ENCODE peak calls at places on chromosomes 2 and 18, in five cellular contexts. D, H, F, X and I are unnamed samples.

GRCh38 chr2:39508243-39508642 is 71.2 kb upstream of the MAP4K3 start:
- DNase-seq in D (no peak), H (peak; percentile 82), F (no peak), X (no peak), I (no peak)

GRCh38 chr2:190270298-190270697 is 49.3 kb downstream of the HIBCH start:
- DNase-seq in D (no peak), H (peak; percentile 17), F (no peak), X (no peak), I (no peak)

GRCh38 chr2:96772903-96773675 is 12.4 kb downstream of the CNNM4 start:
- DNase-seq in D (no peak), H (no peak), F (no peak), X (no peak), I (no peak)

GRCh38 chr2:127106457-127106997 is 427 bp downstream of the BIN1 start:
- DNase-seq in D (no peak), H (no peak), F (no peak), X (no peak), I (no peak)

GRCh38 chr2:232103140-232103737 is 141.7 kb downstream of the DIS3L2 start:
- DNase-seq in D (no peak), H (peak; percentile 85), F (no peak), X (no peak), I (no peak)

GRCh38 chr2:43685350-43685749 is 9.1 kb upstream of the C1GALT1C1L start:
- DNase-seq in D (no peak), H (peak; percentile 6), F (no peak), X (no peak), I (no peak)

GRCh38 chr2:96859338-96859649 is 1.5 kb upstream of the ANKRD39 start:
- DNase-seq in D (no peak), H (no peak), F (no peak), X (no peak), I (no peak)

GRCh38 chr18:79588131-79588635 is 91.4 kb upstream of the CTDP1 start:
- DNase-seq in D (no peak), H (no peak), F (no peak), X (no peak), I (no peak)

GRCh38 chr2:182866095-182866460 is 359 bp downstream of the FRZB start:
- DNase-seq in D (no peak), H (no peak), F (no peak), X (no peak), I (no peak)

GRCh38 chr2:42142476-42143184 is 26.5 kb upstream of the EML4 start:
- DNase-seq in D (no peak), H (peak; percentile 46), F (no peak), X (no peak), I (no peak)

GRCh38 chr2:88627055-88627855 is at the start of gene EIF2AK3:
- DNase-seq in D (peak; percentile 99), H (peak; percentile 100), F (peak; percentile 99), X (peak; percentile 91), I (peak; percentile 99)

GRCh38 chr2:222715729-222716128 is 44.3 kb downstream of the MOGAT1 start:
- DNase-seq in D (no peak), H (no peak), F (no peak), X (no peak), I (no peak)

GRCh38 chr2:209592106-209592505 is 168.3 kb downstream of the MAP2 start:
- DNase-seq in D (no peak), H (no peak), F (no peak), X (no peak), I (no peak)

GRCh38 chr2:127048969-127049897 is 57.7 kb downstream of the BIN1 start:
- DNase-seq in D (no peak), H (no peak), F (no peak), X (no peak), I (no peak)

GRCh38 chr2:104919127-104919526 is 65.2 kb downstream of the POU3F3 start:
- DNase-seq in D (peak; percentile 7), H (peak; percentile 67), F (no peak), X (no peak), I (no peak)